ENCODE peak calls at places on chromosome 9, in nine cellular contexts. V, H, I, M, A, L, N, T and K are unnamed samples.

GRCh38 chr9:114906922-114907571 is 23.3 kb downstream of the TNFSF8 start:
- DNase-seq in V (peak), H (no peak), I (no peak), M (no peak), A (peak), L (no peak), N (no peak), T (peak), K (no peak)

GRCh38 chr9:136225366-136225747 is 20.3 kb downstream of the QSOX2 start:
- DNase-seq in V (no peak), H (peak), I (peak), M (no peak), A (no peak), L (no peak), N (peak), T (no peak), K (no peak)

GRCh38 chr9:3342159-3342777 is 183.5 kb downstream of the RFX3 start:
- DNase-seq in V (no peak), H (no peak), I (no peak), M (peak), A (no peak), L (no peak), N (no peak), T (peak), K (no peak)

GRCh38 chr9:99515874-99516656 is 294.0 kb downstream of the SEC61B start:
- DNase-seq in V (no peak), H (peak), I (peak), M (no peak), A (no peak), L (no peak), N (no peak), T (no peak), K (no peak)

GRCh38 chr9:89750117-89750551 is 145.3 kb downstream of the GADD45G start:
- DNase-seq in V (no peak), H (no peak), I (no peak), M (no peak), A (peak), L (no peak), N (no peak), T (no peak), K (no peak)

GRCh38 chr9:2179557-2179956 is 164.4 kb downstream of the SMARCA2 start:
- DNase-seq in V (no peak), H (peak), I (no peak), M (no peak), A (no peak), L (no peak), N (no peak), T (peak), K (no peak)

GRCh38 chr9:136091582-136092352 is 3.3 kb downstream of the NACC2 start:
- DNase-seq in V (no peak), H (no peak), I (no peak), M (no peak), A (no peak), L (no peak), N (no peak), T (peak), K (no peak)

GRCh38 chr9:131382850-131383729 is 10.8 kb upstream of the PRRC2B start:
- DNase-seq in V (peak), H (no peak), I (no peak), M (peak), A (peak), L (peak), N (no peak), T (peak), K (no peak)

GRCh38 chr9:95623614-95624013 is 106.8 kb upstream of the PTCH1 start:
- DNase-seq in V (no peak), H (no peak), I (no peak), M (no peak), A (no peak), L (no peak), N (no peak), T (no peak), K (no peak)

GRCh38 chr9:131714161-131714646 is 25.7 kb downstream of the RAPGEF1 start:
- DNase-seq in V (no peak), H (no peak), I (no peak), M (peak), A (no peak), L (no peak), N (no peak), T (peak), K (no peak)

GRCh38 chr9:37503736-37504135 is 18.0 kb downstream of the POLR1E start:
- DNase-seq in V (no peak), H (no peak), I (no peak), M (peak), A (no peak), L (no peak), N (peak), T (peak), K (no peak)

GRCh38 chr9:91395106-91395552 is 28.5 kb downstream of the NFIL3 start:
- DNase-seq in V (peak), H (no peak), I (no peak), M (peak), A (no peak), L (no peak), N (no peak), T (peak), K (no peak)
- H3K4me3 ChIP-seq in V (no peak), H (no peak), I (no peak), M (no peak), A (no peak), L (no peak), N (no peak), T (no peak), K (no peak)

GRCh38 chr9:129640086-129640870 is 1.7 kb downstream of the ASB6 start:
- DNase-seq in V (no peak), H (no peak), I (no peak), M (no peak), A (no peak), L (no peak), N (no peak), T (no peak), K (no peak)
- H3K4me3 ChIP-seq in V (peak), H (peak), I (peak), M (peak), A (peak), L (peak), N (no peak), T (peak), K (peak)

GRCh38 chr9:91481971-91482370 is 58.3 kb upstream of the NFIL3 start:
- DNase-seq in V (no peak), H (no peak), I (no peak), M (no peak), A (no peak), L (no peak), N (no peak), T (no peak), K (no peak)

GRCh38 chr9:91486699-91487497 is 63.3 kb upstream of the NFIL3 start:
- DNase-seq in V (no peak), H (no peak), I (no peak), M (peak), A (no peak), L (no peak), N (no peak), T (peak), K (no peak)

GRCh38 chr9:91485006-91485405 is 61.4 kb upstream of the NFIL3 start:
- DNase-seq in V (no peak), H (no peak), I (no peak), M (no peak), A (no peak), L (no peak), N (no peak), T (peak), K (no peak)

GRCh38 chr9:91483835-91484234 is 60.2 kb upstream of the NFIL3 start:
- DNase-seq in V (no peak), H (no peak), I (no peak), M (no peak), A (no peak), L (no peak), N (no peak), T (no peak), K (no peak)

DNA sequence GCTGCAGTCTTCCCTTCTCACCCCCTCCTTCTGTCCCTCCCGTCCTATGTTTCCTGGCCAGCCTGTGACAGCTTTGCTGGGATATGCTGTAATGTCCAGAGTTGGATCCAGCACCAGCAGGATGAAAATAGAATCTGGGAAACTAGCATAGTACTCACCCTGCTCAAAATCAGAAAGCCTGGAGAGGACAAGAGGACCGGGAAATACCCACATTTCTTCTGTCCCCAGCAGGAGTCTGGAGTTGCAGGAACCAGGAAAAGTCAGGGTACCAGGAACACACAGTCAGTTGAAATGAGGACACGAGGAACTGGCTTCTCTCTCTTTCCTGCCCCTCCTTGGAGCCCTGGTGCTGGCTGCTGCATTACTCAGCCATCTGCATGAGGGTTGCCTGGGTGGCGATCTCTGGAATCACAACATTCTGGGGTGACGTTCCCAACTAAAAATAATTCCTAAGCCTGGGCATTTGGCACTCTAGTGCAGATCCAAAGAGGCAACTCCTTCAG is 59.6 kb upstream of the NFIL3 start:
- DNase-seq in V (no peak), H (no peak), I (no peak), M (peak), A (no peak), L (no peak), N (no peak), T (peak), K (no peak)
- H3K4me3 ChIP-seq in V (no peak), H (no peak), I (no peak), M (no peak), A (no peak), L (no peak), N (no peak), T (no peak), K (no peak)

GRCh38 chr9:63817622-63818518 is 1467.1 kb downstream of the FOXD4L5 start:
- DNase-seq in V (no peak), H (peak), I (peak), M (peak), A (peak), L (no peak), N (peak), T (peak), K (no peak)
- H3K4me3 ChIP-seq in V (peak), H (peak), I (peak), M (peak), A (peak), L (peak), N (no peak), T (peak), K (peak)